ENCODE peak calls at places on chromosomes 4 and X, in nine cellular contexts. S is activated naive CD4-positive, alpha-beta T cell treated with anti-CD3 and anti-CD28 coated beads for 36 hours; K is activated CD4-positive, alpha-beta T cell treated with anti-CD3 and anti-CD28 coated beads, Interleukin-2, amount 10 ng/mL, durations not matched to agents 7 days and 5 days; D is epithelial cell of esophagus; G is iPS-NIHi11; Z is stimulated activated CD4-positive, alpha-beta T cell treated with anti-CD3 and anti-CD28 coated beads, Interleukin-12 subunit alpha, Interleukin-12 subunit beta, amount 100 ng/mL, for 4 hours; B is NCI-H2081; J is naive thymus-derived CD8-positive, alpha-beta T cell; F is mucosa of descending colon. R is an unnamed sample.

GRCh38 chr4:89724716-89725115 is 112.2 kb downstream of the SNCA start:
- DNase-seq in D (peak), J (no peak), G (no peak), F (no peak), K (no peak), Z (no peak), S (no peak), B (no peak), R (no peak)

GRCh38 chr4:83581411-83582288 is 45.7 kb downstream of the GPAT3 start:
- DNase-seq in J (no peak), Z (no peak), D (no peak), S (no peak), G (no peak), K (no peak), F (no peak), B (no peak), R (no peak)

GRCh38 chr4:14877246-14878220 is 124.7 kb upstream of the CPEB2 start:
- DNase-seq in G (no peak), J (no peak), K (peak), S (no peak), F (no peak), B (no peak), D (peak), Z (no peak), R (peak)

GRCh38 chr4:113094802-113095201 is 45.3 kb downstream of the ANK2 start:
- DNase-seq in D (peak), K (no peak), J (no peak), F (no peak), S (no peak), B (no peak), G (peak), Z (no peak), R (no peak)

GRCh38 chr4:182680196-182680771 is 236.9 kb downstream of the DCTD start:
- DNase-seq in Z (no peak), B (no peak), G (no peak), F (no peak), K (no peak), S (no peak), D (no peak), J (no peak), R (no peak)

GRCh38 chr4:95091272-95091671 is 333.5 kb downstream of the BMPR1B start:
- DNase-seq in G (no peak), S (no peak), K (no peak), D (peak), B (no peak), Z (no peak), J (no peak), F (no peak), R (no peak)

GRCh38 chr4:87811977-87812376 is 12.6 kb downstream of the IBSP start:
- DNase-seq in Z (no peak), S (no peak), D (no peak), F (no peak), K (no peak), G (no peak), B (no peak), J (no peak), R (no peak)

GRCh38 chr4:61762722-61763627 is 562.8 kb downstream of the ADGRL3 start:
- DNase-seq in J (no peak), D (no peak), S (no peak), Z (no peak), G (no peak), F (no peak), B (no peak), K (no peak), R (no peak)

GRCh38 chrX:20863649-20864048 is 510.6 kb upstream of the CNKSR2 start:
- DNase-seq in G (no peak), B (no peak), S (no peak), Z (no peak), D (peak), K (no peak), J (no peak), F (no peak), R (no peak)

GRCh38 chr4:29553842-29554241 is 1166.3 kb upstream of the PCDH7 start:
- DNase-seq in S (no peak), D (peak), G (peak), F (no peak), K (no peak), J (no peak), Z (no peak), B (no peak), R (no peak)

GRCh38 chrX:56564921-56565861 is 1.8 kb downstream of the UBQLN2 start:
- DNase-seq in G (no peak), D (no peak), B (no peak), K (peak), J (no peak), S (peak), Z (peak), F (no peak), R (peak)

GRCh38 chrX:125205084-125205917 is 114.4 kb upstream of the TEX13C start:
- DNase-seq in Z (peak), S (peak), B (peak), G (peak), K (peak), F (peak), D (peak), J (no peak), R (no peak)

GRCh38 chr4:123922847-123923246 is 526.3 kb downstream of the SPRY1 start:
- DNase-seq in B (no peak), F (no peak), G (no peak), S (no peak), J (no peak), Z (no peak), D (peak), K (no peak), R (no peak)

GRCh38 chr4:73917081-73917501 is 47.9 kb downstream of the CXCL1 start:
- DNase-seq in B (no peak), G (no peak), K (no peak), D (peak), F (no peak), S (no peak), Z (no peak), J (no peak), R (no peak)

GRCh38 chr4:88859191-88859812 is 161.7 kb upstream of the NAP1L5 start:
- DNase-seq in K (no peak), F (no peak), S (no peak), G (no peak), J (no peak), D (no peak), Z (no peak), B (no peak), R (peak)

GRCh38 chrX:48466696-48467095 is 3.4 kb downstream of the SLC38A5 start:
- DNase-seq in F (no peak), J (no peak), S (peak), D (no peak), G (peak), K (no peak), B (no peak), Z (peak), R (peak)

GRCh38 chr4:48173055-48173991 is 39.3 kb upstream of the TXK start:
- DNase-seq in J (no peak), S (peak), B (no peak), F (no peak), G (no peak), D (peak), Z (no peak), K (no peak), R (no peak)

GRCh38 chr4:15755781-15756180 is 22.3 kb upstream of the CD38 start:
- DNase-seq in F (no peak), S (no peak), D (no peak), B (no peak), K (no peak), G (no peak), J (no peak), Z (no peak), R (no peak)

GRCh38 chr4:77022581-77023133 is 53.1 kb downstream of the CCNI start:
- DNase-seq in D (no peak), Z (no peak), B (no peak), J (no peak), S (no peak), F (no peak), K (no peak), G (peak), R (no peak)

GRCh38 chr4:154743683-154744340 is at the start of gene LRAT:
- DNase-seq in F (peak), Z (peak), J (no peak), G (peak), D (peak), K (peak), S (peak), B (peak), R (no peak)

GRCh38 chr4:101846550-101846949 is 56.0 kb downstream of the BANK1 start:
- DNase-seq in B (no peak), S (no peak), K (no peak), F (no peak), Z (no peak), D (peak), J (no peak), G (no peak), R (no peak)

GRCh38 chr4:37631551-37631950 is 54.6 kb downstream of the RELL1 start:
- DNase-seq in J (no peak), D (no peak), G (no peak), B (no peak), S (no peak), Z (no peak), F (no peak), K (no peak), R (no peak)

GRCh38 chr4:92101609-92102231 is 202.0 kb upstream of the GRID2 start:
- DNase-seq in B (no peak), J (no peak), G (no peak), D (peak), F (no peak), S (no peak), K (no peak), Z (no peak), R (no peak)

GRCh38 chr4:53601251-53601764 is 10.0 kb upstream of the LNX1 start:
- DNase-seq in Z (no peak), D (peak), J (no peak), B (peak), K (no peak), G (peak), F (peak), S (no peak), R (peak)

GRCh38 chrX:38927592-38927991 is 126.3 kb downstream of the MID1IP1 start:
- DNase-seq in J (no peak), F (no peak), G (no peak), K (no peak), S (no peak), Z (no peak), B (no peak), D (no peak), R (no peak)

GRCh38 chr4:118281611-118282442 is 71.0 kb downstream of the PRSS12 start:
- DNase-seq in S (no peak), F (no peak), G (peak), B (peak), D (peak), K (no peak), Z (peak), J (no peak), R (peak)

GRCh38 chr4:162865102-162865501 is 301.6 kb downstream of the NAF1 start:
- DNase-seq in J (no peak), F (no peak), K (no peak), D (peak), S (peak), B (no peak), G (no peak), Z (no peak), R (peak)